ENCODE peak calls at places on chromosome 21, in ten cellular contexts. O is naive thymus-derived CD4-positive, alpha-beta T cell; L is NCI-H1694 treated with DMSO at 0.1 percent for 48 hours; U is NCI-H1436; K is HT1080; P is Caco-2; R is Kasumi-1; W is activated CD8-positive, alpha-beta memory T cell treated with anti-CD3 and anti-CD28 coated beads, Interleukin-2, amount 50 U/mL, for 48 hours; I is NCI-H1105 treated with DMSO at 0.1 percent for 48 hours; D is BJ. C is an unnamed sample.

GRCh38 chr21:33578959-33579542 is 9.4 kb downstream of the DONSON start:
- DNase-seq in D (peak), K (no peak), P (no peak), L (no peak), I (no peak), O (no peak), R (no peak), U (no peak), W (no peak), C (no peak)

GRCh38 chr21:34517491-34518245 is 5.7 kb upstream of the KCNE1 start:
- DNase-seq in R (peak), U (no peak), W (no peak), K (no peak), P (peak), O (peak), I (no peak), D (no peak), L (no peak), C (no peak)

GRCh38 chr21:40158356-40158755 is 291.1 kb downstream of the PCP4 start:
- DNase-seq in D (no peak), R (no peak), L (no peak), P (no peak), K (no peak), I (no peak), W (no peak), O (no peak), U (no peak), C (no peak)

GRCh38 chr21:33403786-33404571 is 766 bp downstream of the IFNGR2 start:
- DNase-seq in D (no peak), O (peak), P (peak), I (peak), R (peak), W (peak), K (peak), U (no peak), L (peak), C (no peak)

GRCh38 chr21:44448651-44449131 is 6.6 kb upstream of the LRRC3 start:
- DNase-seq in L (no peak), I (no peak), U (no peak), W (no peak), D (no peak), O (no peak), K (no peak), P (no peak), R (no peak), C (no peak)

GRCh38 chr21:45412909-45413581 is 8.1 kb downstream of the COL18A1 start:
- DNase-seq in D (no peak), O (no peak), W (no peak), I (no peak), L (no peak), U (no peak), K (no peak), R (no peak), P (no peak), C (no peak)

GRCh38 chr21:46206163-46207005 is 22.1 kb upstream of the SPATC1L start:
- DNase-seq in K (no peak), L (no peak), W (no peak), P (no peak), I (no peak), U (no peak), D (no peak), O (no peak), R (no peak), C (no peak)

GRCh38 chr21:30714946-30715345 is 3.6 kb downstream of the KRTAP21-3 start:
- DNase-seq in U (no peak), P (no peak), K (no peak), I (no peak), O (no peak), L (no peak), D (no peak), W (no peak), R (no peak), C (no peak)